ENCODE peak calls at places on chromosomes 2 and 18, in eight cellular contexts. U, X, Z, D, C, L, V and Y are unnamed samples.

GRCh38 chr2:96537066-96537733 is 648 bp downstream of the ARID5A start:
- DNase-seq in C (peak), Z (peak), V (peak), L (peak), D (peak), U (peak), X (peak), Y (peak)

GRCh38 chr2:132497591-132497990 is 81.0 kb downstream of the GPR39 start:
- DNase-seq in Z (no peak), C (peak), X (no peak), L (no peak), D (no peak), V (no peak), U (no peak), Y (no peak)

GRCh38 chr18:47215554-47216138 is 35.8 kb downstream of the SKOR2 start:
- DNase-seq in C (peak), U (no peak), X (peak), D (no peak), V (peak), Z (peak), L (no peak), Y (peak)

GRCh38 chr2:181309161-181309560 is 148.0 kb upstream of the ITGA4 start:
- DNase-seq in L (no peak), X (no peak), D (no peak), C (no peak), Z (no peak), U (no peak), V (no peak), Y (no peak)

GRCh38 chr18:56115072-56116038 is 523.0 kb downstream of the TXNL1 start:
- DNase-seq in X (no peak), L (no peak), D (no peak), U (no peak), V (no peak), Z (no peak), C (no peak), Y (no peak)

GRCh38 chr2:112795720-112796119 is 11.4 kb upstream of the IL1A start:
- DNase-seq in L (no peak), X (peak), Z (no peak), D (no peak), V (no peak), U (no peak), C (peak), Y (no peak)

GRCh38 chr2:215359576-215359922 is 47.7 kb downstream of the ATIC start:
- DNase-seq in U (no peak), C (peak), V (no peak), X (no peak), L (no peak), D (no peak), Z (no peak), Y (no peak)

GRCh38 chr2:73333564-73333963 is 40.2 kb upstream of the EGR4 start:
- DNase-seq in X (no peak), L (no peak), V (no peak), D (no peak), U (no peak), C (no peak), Z (no peak), Y (peak)

GRCh38 chr2:19949071-19949470 is 40.8 kb downstream of the WDR35 start:
- DNase-seq in Z (no peak), L (no peak), D (no peak), U (no peak), V (no peak), X (no peak), C (no peak), Y (no peak)

GRCh38 chr2:234425923-234426603 is 70.8 kb downstream of the ARL4C start:
- DNase-seq in D (no peak), U (no peak), Z (no peak), X (no peak), L (no peak), C (peak), V (no peak), Y (peak)

GRCh38 chr2:143254108-143254507 is 124.9 kb downstream of the ARHGAP15 start:
- DNase-seq in X (no peak), V (no peak), D (no peak), L (no peak), U (no peak), Z (no peak), C (no peak), Y (no peak)

GRCh38 chr2:64649626-64650025 is 4.1 kb downstream of the SERTAD2 start:
- DNase-seq in U (peak), L (no peak), V (no peak), Z (no peak), C (peak), X (peak), D (no peak), Y (no peak)

GRCh38 chr2:219010162-219010756 is 17.0 kb upstream of the CRYBA2 start:
- DNase-seq in L (no peak), C (peak), X (peak), U (no peak), Z (no peak), V (no peak), D (peak), Y (no peak)

GRCh38 chr2:129887688-129888266 is 91.7 kb upstream of the RAB6C start:
- DNase-seq in V (no peak), D (no peak), C (no peak), Z (no peak), L (no peak), X (no peak), U (peak), Y (no peak)

GRCh38 chr2:24432121-24432520 is 58.9 kb upstream of the NCOA1 start:
- DNase-seq in C (no peak), U (no peak), V (no peak), L (no peak), X (no peak), D (no peak), Z (no peak), Y (no peak)

GRCh38 chr2:222305510-222306392 is 7.0 kb upstream of the PAX3 start:
- DNase-seq in U (no peak), C (peak), D (no peak), V (no peak), X (peak), L (no peak), Z (peak), Y (no peak)

GRCh38 chr2:45220227-45220626 is 211.0 kb upstream of the SIX2 start:
- DNase-seq in X (no peak), D (no peak), U (no peak), C (no peak), L (no peak), Z (no peak), V (no peak), Y (no peak)

GRCh38 chr2:159684796-159685195 is 27.5 kb upstream of the MARCHF7 start:
- DNase-seq in C (peak), V (no peak), Z (no peak), U (no peak), X (peak), L (no peak), D (no peak), Y (no peak)

GRCh38 chr2:99648115-99648850 is 158.5 kb upstream of the REV1 start:
- DNase-seq in C (peak), D (no peak), U (no peak), V (no peak), X (no peak), L (no peak), Z (no peak), Y (no peak)

GRCh38 chr2:217829420-217829819 is 173.4 kb downstream of the TNS1 start:
- DNase-seq in V (no peak), C (no peak), U (peak), L (no peak), Z (no peak), X (no peak), D (no peak), Y (no peak)

GRCh38 chr18:21291106-21291505 is 49.1 kb downstream of the GREB1L start:
- DNase-seq in U (no peak), L (no peak), C (no peak), V (no peak), X (no peak), D (no peak), Z (no peak), Y (no peak)

GRCh38 chr2:198127627-198128026 is 323.2 kb downstream of the PLCL1 start:
- DNase-seq in Z (peak), U (no peak), V (peak), D (peak), C (peak), L (peak), X (peak), Y (peak)

GRCh38 chr2:240431276-240431662 is 4.2 kb upstream of the GPC1 start:
- DNase-seq in D (no peak), L (no peak), Z (no peak), V (no peak), X (no peak), U (peak), C (no peak), Y (no peak)

GRCh38 chr2:234164499-234165409 is 114.3 kb downstream of the SPP2 start:
- DNase-seq in V (no peak), Z (no peak), U (peak), L (peak), D (peak), C (peak), X (no peak), Y (peak)

GRCh38 chr2:159075726-159076125 is 107.3 kb downstream of the TANC1 start:
- DNase-seq in Z (no peak), L (no peak), D (no peak), U (no peak), V (no peak), X (no peak), C (no peak), Y (no peak)

GRCh38 chr2:27227501-27227900 is 10.3 kb downstream of the CAD start:
- DNase-seq in X (no peak), Z (no peak), U (no peak), L (no peak), D (no peak), V (no peak), C (no peak), Y (no peak)